ENCODE peak calls at places on chromosomes 5 and 9, in five cellular contexts. U, J, Y, O and L are unnamed samples.

GRCh38 chr5:9447691-9448090 is 98.2 kb downstream of the SEMA5A start:
- DNase-seq in U (no peak), J (no peak), Y (no peak), O (no peak), L (no peak)

GRCh38 chr5:88235828-88236227 is 32.8 kb downstream of the TMEM161B start:
- DNase-seq in U (no peak), J (no peak), Y (no peak), O (no peak), L (no peak)

GRCh38 chr9:28678097-28678496 is 1104.8 kb upstream of the C9orf72 start:
- DNase-seq in U (no peak), J (no peak), Y (no peak), O (no peak), L (no peak)

GRCh38 chr5:2267991-2268390 is 385.3 kb upstream of the IRX4 start:
- DNase-seq in U (no peak), J (no peak), Y (no peak), O (no peak), L (no peak)

GRCh38 chr5:122182491-122182921 is 53.2 kb downstream of the ZNF474 start:
- DNase-seq in U (no peak), J (no peak), Y (peak), O (no peak), L (no peak)

GRCh38 chr9:101727621-101728524 is 10.6 kb downstream of the GRIN3A start:
- DNase-seq in U (no peak), J (peak), Y (peak), O (no peak), L (peak)

GRCh38 chr5:92838253-92838652 is 742.8 kb downstream of the NR2F1-AS1 start:
- DNase-seq in U (no peak), J (peak), Y (peak), O (no peak), L (peak)

GRCh38 chr9:114513952-114514267 is 8.6 kb upstream of the WHRN start:
- DNase-seq in U (no peak), J (no peak), Y (no peak), O (no peak), L (no peak)

GRCh38 chr5:125412561-125413535 is 666.4 kb upstream of the ZNF608 start:
- DNase-seq in U (no peak), J (peak), Y (peak), O (no peak), L (peak)

GRCh38 chr9:95645992-95646391 is 129.2 kb upstream of the PTCH1 start:
- DNase-seq in U (no peak), J (no peak), Y (no peak), O (no peak), L (no peak)

GRCh38 chr9:17116400-17116837 is 18.4 kb upstream of the CNTLN start:
- DNase-seq in U (no peak), J (peak), Y (peak), O (no peak), L (peak)

GRCh38 chr5:86797677-86798076 is 179.9 kb downstream of the COX7C start:
- DNase-seq in U (no peak), J (no peak), Y (no peak), O (no peak), L (no peak)

GRCh38 chr9:111610851-111611250 is 11.4 kb upstream of the PTGR1 start:
- DNase-seq in U (no peak), J (no peak), Y (no peak), O (no peak), L (no peak)

GRCh38 chr5:79585129-79585528 is 27.1 kb upstream of the TENT2 start:
- DNase-seq in U (no peak), J (no peak), Y (no peak), O (no peak), L (no peak)

GRCh38 chr5:158701406-158702177 is 398.1 kb downstream of the EBF1 start:
- DNase-seq in U (no peak), J (no peak), Y (no peak), O (no peak), L (no peak)

GRCh38 chr5:141603912-141604311 is 14.9 kb downstream of the DIAPH1 start:
- DNase-seq in U (no peak), J (no peak), Y (no peak), O (no peak), L (no peak)

GRCh38 chr5:9545959-9546851 is at the start of gene SEMA5A:
- DNase-seq in U (no peak), J (no peak), Y (peak), O (no peak), L (no peak)

GRCh38 chr5:95081500-95082355 is 203.2 kb downstream of the MCTP1 start:
- DNase-seq in U (no peak), J (no peak), Y (peak), O (no peak), L (no peak)

GRCh38 chr9:68843239-68843638 is 138.2 kb downstream of the PIP5K1B start:
- DNase-seq in U (no peak), J (no peak), Y (no peak), O (no peak), L (no peak)

GRCh38 chr5:176837707-176838115 is 27.4 kb downstream of the UNC5A start:
- DNase-seq in U (peak), J (peak), Y (no peak), O (peak), L (no peak)

GRCh38 chr9:68704804-68705635 is at the start of gene PIP5K1B:
- DNase-seq in U (no peak), J (peak), Y (peak), O (no peak), L (peak)

GRCh38 chr9:132216861-132217655 is 55.2 kb downstream of the NTNG2 start:
- DNase-seq in U (no peak), J (no peak), Y (no peak), O (no peak), L (no peak)

GRCh38 chr9:96441798-96442445 is 8.0 kb upstream of the HABP4 start:
- DNase-seq in U (no peak), J (peak), Y (peak), O (no peak), L (peak)

GRCh38 chr5:168339151-168340140 is 48.0 kb downstream of the WWC1 start:
- DNase-seq in U (no peak), J (no peak), Y (peak), O (no peak), L (no peak)

GRCh38 chr9:127167560-127168326 is 45.3 kb upstream of the ANGPTL2 start:
- DNase-seq in U (no peak), J (no peak), Y (no peak), O (no peak), L (no peak)

GRCh38 chr5:134003957-134004625 is 684 bp downstream of the VDAC1 start:
- DNase-seq in U (no peak), J (no peak), Y (peak), O (peak), L (peak)

GRCh38 chr5:158868570-158868969 is 231.1 kb downstream of the EBF1 start:
- DNase-seq in U (no peak), J (no peak), Y (no peak), O (no peak), L (no peak)

GRCh38 chr9:22055090-22055489 is 46.0 kb upstream of the CDKN2B start:
- DNase-seq in U (no peak), J (no peak), Y (no peak), O (no peak), L (no peak)

GRCh38 chr5:138096997-138097828 is 13.4 kb downstream of the WNT8A start:
- DNase-seq in U (no peak), J (no peak), Y (no peak), O (no peak), L (no peak)

GRCh38 chr9:127215266-127216209 is 49.0 kb upstream of the GARNL3 start:
- DNase-seq in U (no peak), J (no peak), Y (no peak), O (no peak), L (no peak)

GRCh38 chr9:2623046-2623865 is 1.7 kb downstream of the VLDLR start:
- DNase-seq in U (no peak), J (peak), Y (peak), O (no peak), L (peak)

GRCh38 chr9:120693609-120694008 is 20.7 kb downstream of the MEGF9 start:
- DNase-seq in U (no peak), J (peak), Y (no peak), O (no peak), L (no peak)

GRCh38 chr9:27933210-27934062 is 360.2 kb upstream of the C9orf72 start:
- DNase-seq in U (no peak), J (no peak), Y (peak), O (no peak), L (peak)

GRCh38 chr9:551986-552930 is 289.2 kb upstream of the DMRT1 start:
- DNase-seq in U (no peak), J (no peak), Y (no peak), O (no peak), L (no peak)

GRCh38 chr9:135795391-135795790 is 93.4 kb downstream of the KCNT1 start:
- DNase-seq in U (no peak), J (no peak), Y (no peak), O (no peak), L (no peak)

GRCh38 chr9:135248721-135249120 is 161.3 kb downstream of the OLFM1 start:
- DNase-seq in U (no peak), J (no peak), Y (no peak), O (no peak), L (no peak)

GRCh38 chr5:137372386-137373160 is 126.6 kb downstream of the SPOCK1 start:
- DNase-seq in U (no peak), J (no peak), Y (no peak), O (no peak), L (no peak)